ENCODE peak calls at places on chromosomes 3 and 15, in four cellular contexts. K is nucleus accumbens; Z is stimulated activated CD4-positive, alpha-beta T cell treated with anti-CD3 and anti-CD28 coated beads, Interleukin-12 subunit alpha, Interleukin-12 subunit beta, amount 100 ng/mL, for 4 hours; I is SHP77 treated with DMSO at 0.1 percent for 48 hours. O is an unnamed sample.

GRCh38 chr3:189853906-189854305 is 222.7 kb downstream of the TP63 start:
- DNase-seq in K (no peak), Z (no peak), I (no peak), O (no peak)

GRCh38 chr3:129233538-129233937 is 15.9 kb upstream of the COPG1 start:
- DNase-seq in K (no peak), Z (no peak), I (no peak), O (no peak)

GRCh38 chr15:68187559-68187958 is 17.6 kb downstream of the CALML4 start:
- DNase-seq in K (peak), Z (no peak), I (no peak), O (peak)

GRCh38 chr15:63349156-63349555 is 32.5 kb downstream of the CA12 start:
- DNase-seq in K (no peak), Z (no peak), I (no peak), O (no peak)

GRCh38 chr3:64209866-64210609 is 15.2 kb downstream of the PRICKLE2 start:
- DNase-seq in K (peak), Z (no peak), I (no peak), O (peak)

GRCh38 chr3:88117683-88118082 is 32.1 kb upstream of the C3orf38 start:
- DNase-seq in K (no peak), Z (no peak), I (no peak), O (no peak)

GRCh38 chr3:46838301-46838700 is 24.9 kb downstream of the MYL3 start:
- DNase-seq in K (no peak), Z (no peak), I (no peak), O (no peak)

GRCh38 chr15:70035719-70036077 is 62.0 kb downstream of the TLE3 start:
- DNase-seq in K (no peak), Z (no peak), I (no peak), O (no peak)

GRCh38 chr3:157544501-157545139 is 41.4 kb upstream of the VEPH1 start:
- DNase-seq in K (no peak), Z (no peak), I (no peak), O (no peak)

GRCh38 chr15:66936115-66936863 is 129.1 kb upstream of the SMAD3 start:
- DNase-seq in K (no peak), Z (no peak), I (no peak), O (no peak)

GRCh38 chr3:146165370-146165769 is 4.4 kb upstream of the PLOD2 start:
- DNase-seq in K (no peak), Z (no peak), I (no peak), O (peak)

GRCh38 chr15:93932164-93932776 is 299.1 kb upstream of the MCTP2 start:
- DNase-seq in K (no peak), Z (no peak), I (no peak), O (no peak)

GRCh38 chr15:69253156-69253555 is 45.6 kb upstream of the PAQR5 start:
- DNase-seq in K (no peak), Z (no peak), I (no peak), O (peak)

GRCh38 chr15:90582553-90582952 is 52.8 kb downstream of the CRTC3 start:
- DNase-seq in K (no peak), Z (no peak), I (no peak), O (no peak)

O was measured in H4.